ENCODE peak calls at places on chromosomes 1 and 21, in five cellular contexts. A is MM.1S, D is endodermal cell, L is lower leg skin, Z is IMR-90. W is an unnamed sample.

GRCh38 chr1:81803423-81804103 is 2.8 kb downstream of the ADGRL2 start:
- DNase-seq in A (no peak), D (peak; percentile 76), L (no peak), Z (peak; percentile 2), W (no peak)

GRCh38 chr1:3858231-3858981 is 1.1 kb downstream of the DFFB start:
- DNase-seq in A (no peak), D (peak; percentile 62), L (no peak), Z (peak; percentile 36), W (no peak)

GRCh38 chr1:42430286-42430685 is 25.5 kb downstream of the ZMYND12 start:
- DNase-seq in A (no peak), D (no peak), L (no peak), Z (no peak), W (no peak)

GRCh38 chr21:44299458-44300261 is at the start of gene PFKL:
- DNase-seq in A (peak; percentile 98), D (peak; percentile 84), L (peak; percentile 44), Z (peak; percentile 20), W (peak; percentile 59)

GRCh38 chr1:226946841-226947240 is 6.7 kb downstream of the COQ8A start:
- DNase-seq in A (no peak), D (no peak), L (no peak), Z (peak; percentile 20), W (no peak)

GRCh38 chr1:170927955-170928850 is 7.1 kb upstream of the MROH9 start:
- DNase-seq in A (no peak), D (no peak), L (no peak), Z (no peak), W (no peak)

GRCh38 chr1:201127755-201128455 is 921 bp upstream of the ASCL5 start:
- DNase-seq in A (no peak), D (no peak), L (no peak), Z (peak; percentile 63), W (no peak)

GRCh38 chr1:33047839-33048305 is 11.2 kb upstream of the AK2 start:
- DNase-seq in A (no peak), D (no peak), L (no peak), Z (peak; percentile 44), W (no peak)

GRCh38 chr1:110554871-110555801 is 36.2 kb upstream of the KCNA10 start:
- DNase-seq in A (peak; percentile 18), D (peak; percentile 89), L (no peak), Z (peak; percentile 1), W (peak; percentile 43)

GRCh38 chr1:93963585-93963984 is 54.4 kb upstream of the GCLM start:
- DNase-seq in A (no peak), D (no peak), L (no peak), Z (no peak), W (no peak)
- H3K4me3 ChIP-seq in A (no peak overlapping the region), D (no peak overlapping the region), L (no peak overlapping the region), Z (no peak overlapping the region), W (no peak overlapping the region)

GRCh38 chr1:211948377-211948776 is 87.0 kb downstream of the INTS7 start:
- DNase-seq in A (no peak), D (no peak), L (no peak), Z (no peak), W (no peak)

GRCh38 chr1:211942583-211942982 is 92.8 kb downstream of the INTS7 start:
- DNase-seq in A (no peak), D (no peak), L (no peak), Z (no peak), W (no peak)

GRCh38 chr1:211939876-211940468 is 95.4 kb downstream of the INTS7 start:
- DNase-seq in A (peak; percentile 98), D (no peak), L (no peak), Z (no peak), W (no peak)

GRCh38 chr1:211947396-211948295 is 87.7 kb downstream of the INTS7 start:
- DNase-seq in A (no peak), D (peak; percentile 79), L (no peak), Z (no peak), W (no peak)

GRCh38 chr1:211944733-211945500 is 90.4 kb downstream of the INTS7 start:
- DNase-seq in A (no peak), D (peak; percentile 84), L (peak; percentile 38), Z (peak; percentile 22), W (no peak)
- TF ChIP-seq CTCF in A (no peak), D (peak; percentile 77), L (peak; percentile 24), Z (peak; percentile 29), W (peak; percentile 7)

GRCh38 chr1:94422115-94422820 is 4.1 kb downstream of the ABCD3 start:
- DNase-seq in A (no peak), D (no peak), L (no peak), Z (peak; percentile 24), W (no peak)
- H3K4me3 ChIP-seq in A (no peak overlapping the region), D (no peak overlapping the region), L (no peak overlapping the region), Z (no peak overlapping the region), W (no peak overlapping the region)

GRCh38 chr1:86811539-86811938 is 102.4 kb downstream of the SELENOF start:
- DNase-seq in A (no peak), D (peak; percentile 79), L (no peak), Z (no peak), W (no peak)
- TF ChIP-seq CTCF in A (no peak), D (peak; percentile 71), L (no peak), Z (no peak), W (no peak)

W was measured in lung.